ENCODE peak calls at places on chromosomes 13 and 19, in four cellular contexts. Y is osteoblast, T is fibroblast of lung, S is breast epithelium. N is an unnamed sample.

GRCh38 chr13:109151696-109152095 is 522.3 kb downstream of the MYO16 start:
- DNase-seq in Y (no peak), T (peak; percentile 29), S (no peak), N (no peak)

GRCh38 chr13:43786766-43787517 is at the start of gene ENOX1:
- DNase-seq in Y (peak; percentile 88), T (peak; percentile 84), S (no peak), N (peak; percentile 28)

GRCh38 chr13:53151692-53152421 is 123.2 kb downstream of the OLFM4 start:
- DNase-seq in Y (no peak), T (peak; percentile 42), S (no peak), N (peak; percentile 3)

GRCh38 chr13:66469745-66470144 is 760.4 kb downstream of the PCDH9 start:
- DNase-seq in Y (no peak), T (no peak), S (no peak), N (no peak)

GRCh38 chr13:21657538-21657937 is 13.3 kb upstream of the FGF9 start:
- DNase-seq in Y (no peak), T (peak; percentile 74), S (no peak), N (peak; percentile 82)

GRCh38 chr13:73657821-73658540 is 476.2 kb downstream of the KLF12 start:
- DNase-seq in Y (no peak), T (peak; percentile 39), S (peak; percentile 56), N (no peak)

GRCh38 chr19:35267818-35268545 is 780 bp upstream of the USF2 start:
- DNase-seq in Y (peak; percentile 100), T (peak; percentile 67), S (peak; percentile 57), N (peak; percentile 96)

GRCh38 chr19:49224856-49225255 is 67.3 kb downstream of the TRPM4 start:
- DNase-seq in Y (no peak), T (peak; percentile 39), S (no peak), N (peak; percentile 65)

GRCh38 chr19:2166741-2167738 is 3.3 kb downstream of the DOT1L start:
- DNase-seq in Y (peak; percentile 96), T (peak; percentile 73), S (peak; percentile 80), N (no peak)

GRCh38 chr13:101053694-101054093 is 362.6 kb downstream of the NALCN start:
- DNase-seq in Y (no peak), T (no peak), S (no peak), N (no peak)

GRCh38 chr19:1858412-1859081 is 4.8 kb downstream of the KLF16 start:
- DNase-seq in Y (no peak), T (no peak), S (no peak), N (no peak)

GRCh38 chr13:99624936-99625540 is 123.8 kb downstream of the TM9SF2 start:
- DNase-seq in Y (no peak), T (no peak), S (no peak), N (no peak)

GRCh38 chr19:45071969-45072790 is 4.1 kb downstream of the ZNF296 start:
- DNase-seq in Y (peak; percentile 71), T (no peak), S (no peak), N (no peak)

GRCh38 chr13:27024781-27025492 is 146.7 kb downstream of the USP12 start:
- DNase-seq in Y (no peak), T (no peak), S (no peak), N (no peak)

GRCh38 chr19:44575116-44575700 is 38.2 kb upstream of the IGSF23 start:
- DNase-seq in Y (no peak), T (no peak), S (no peak), N (no peak)

GRCh38 chr19:13012690-13013608 is 17.7 kb downstream of the NFIX start:
- DNase-seq in Y (peak; percentile 99), T (peak; percentile 81), S (no peak), N (peak; percentile 79)

GRCh38 chr13:111460548-111461444 is 140.4 kb downstream of the TEX29 start:
- DNase-seq in Y (no peak), T (peak; percentile 70), S (peak; percentile 23), N (peak; percentile 35)

GRCh38 chr19:38527466-38528136 is 90.2 kb downstream of the MAP4K1 start:
- DNase-seq in Y (no peak), T (no peak), S (no peak), N (no peak)

GRCh38 chr19:27935669-27936068 is 1277.3 kb downstream of the UQCRFS1 start:
- DNase-seq in Y (no peak), T (no peak), S (no peak), N (no peak)

GRCh38 chr13:106384516-106384915 is 150.9 kb downstream of the EFNB2 start:
- DNase-seq in Y (no peak), T (no peak), S (no peak), N (no peak)

GRCh38 chr13:106381083-106381482 is 154.4 kb downstream of the EFNB2 start:
- DNase-seq in Y (no peak), T (no peak), S (no peak), N (no peak)

GRCh38 chr13:106385669-106386068 is 149.8 kb downstream of the EFNB2 start:
- DNase-seq in Y (no peak), T (peak; percentile 19), S (no peak), N (no peak)

GRCh38 chr13:106383791-106384190 is 151.7 kb downstream of the EFNB2 start:
- DNase-seq in Y (no peak), T (no peak), S (no peak), N (no peak)

GRCh38 chr13:106382569-106382968 is 152.9 kb downstream of the EFNB2 start:
- DNase-seq in Y (no peak), T (no peak), S (no peak), N (no peak)
- TF ChIP-seq CTCF in Y (no peak), T (no peak), S (no peak), N (no peak)

GRCh38 chr13:32264407-32264806 is 50.8 kb downstream of the ZAR1L start:
- DNase-seq in Y (no peak), T (peak; percentile 58), S (no peak), N (no peak)

GRCh38 chr13:32259116-32259515 is 56.0 kb downstream of the ZAR1L start:
- DNase-seq in Y (no peak), T (no peak), S (no peak), N (no peak)

GRCh38 chr13:32262619-32263018 is 52.5 kb downstream of the ZAR1L start:
- DNase-seq in Y (no peak), T (no peak), S (no peak), N (no peak)

GRCh38 chr13:32262165-32262564 is 53.0 kb downstream of the ZAR1L start:
- DNase-seq in Y (no peak), T (no peak), S (no peak), N (no peak)

DNA sequence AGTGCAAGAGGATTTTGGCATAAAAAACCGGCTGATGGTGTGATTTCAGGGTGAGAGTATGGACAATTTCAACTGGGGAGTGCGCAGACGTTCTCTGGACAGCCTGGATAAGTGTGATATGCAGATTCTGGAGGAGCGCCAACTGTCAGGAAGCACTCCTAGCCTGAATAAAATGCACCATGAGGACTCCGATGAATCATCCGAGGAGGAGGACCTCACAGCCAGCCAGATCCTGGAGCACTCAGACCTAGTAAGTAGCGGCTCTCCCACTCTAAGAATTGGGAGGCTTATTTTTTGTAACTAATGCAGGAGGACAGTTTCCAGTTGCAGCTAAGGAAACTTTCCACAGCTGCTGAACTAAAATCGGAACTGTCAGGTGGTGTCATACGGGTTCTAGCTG is 53.6 kb downstream of the ZAR1L start:
- DNase-seq in Y (no peak), T (peak; percentile 90), S (no peak), N (peak; percentile 13)
- H3K27ac ChIP-seq in Y (no peak overlapping the region), T (no peak overlapping the region), S (peak overlapping the region; percentile 6), N (no peak overlapping the region)

GRCh38 chr13:41649659-41650058 is 192.3 kb downstream of the RGCC start:
- DNase-seq in Y (no peak), T (peak; percentile 42), S (no peak), N (no peak)
- TF ChIP-seq CTCF in Y (peak; percentile 48), T (peak; percentile 56), S (no peak), N (no peak)

GRCh38 chr19:18433735-18434398 is 4.1 kb downstream of the ISYNA1 start:
- DNase-seq in Y (peak; percentile 81), T (no peak), S (no peak), N (no peak)
- H3K27ac ChIP-seq in Y (no peak overlapping the region), T (no peak overlapping the region), S (peak overlapping the region; percentile 72), N (peak overlapping the region; percentile 94)

GRCh38 chr13:19088416-19088815 is 93.2 kb downstream of the TUBA3C start:
- DNase-seq in Y (no peak), T (no peak), S (no peak), N (no peak)

GRCh38 chr13:19090495-19090894 is 91.1 kb downstream of the TUBA3C start:
- DNase-seq in Y (peak; percentile 59), T (no peak), S (no peak), N (no peak)

GRCh38 chr13:19085876-19086275 is 95.7 kb downstream of the TUBA3C start:
- DNase-seq in Y (no peak), T (no peak), S (no peak), N (no peak)

GRCh38 chr13:19085258-19085657 is 96.4 kb downstream of the TUBA3C start:
- DNase-seq in Y (no peak), T (no peak), S (no peak), N (no peak)

DNA sequence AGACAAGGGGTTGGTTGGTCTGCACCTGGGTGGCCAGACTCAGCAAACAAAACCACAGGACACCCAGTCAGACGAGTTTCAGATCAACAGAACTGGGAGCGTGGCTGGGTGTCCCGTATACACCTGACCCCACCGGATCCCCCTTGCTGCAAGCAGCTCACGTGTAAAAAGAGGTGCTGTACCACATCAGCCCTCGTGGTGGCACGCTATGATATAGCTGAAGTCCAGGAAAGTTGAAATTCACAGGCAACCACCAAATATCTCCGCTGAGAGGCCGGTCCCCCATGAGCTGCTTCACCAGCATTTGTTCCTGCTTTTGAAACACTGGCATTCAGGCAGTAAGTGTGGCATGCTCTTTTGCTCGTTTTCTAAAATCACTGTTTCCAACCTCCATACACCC is 92.3 kb downstream of the TUBA3C start:
- DNase-seq in Y (no peak), T (no peak), S (no peak), N (no peak)
- TF ChIP-seq CTCF in Y (no peak), T (no peak), S (no peak), N (no peak)

DNA sequence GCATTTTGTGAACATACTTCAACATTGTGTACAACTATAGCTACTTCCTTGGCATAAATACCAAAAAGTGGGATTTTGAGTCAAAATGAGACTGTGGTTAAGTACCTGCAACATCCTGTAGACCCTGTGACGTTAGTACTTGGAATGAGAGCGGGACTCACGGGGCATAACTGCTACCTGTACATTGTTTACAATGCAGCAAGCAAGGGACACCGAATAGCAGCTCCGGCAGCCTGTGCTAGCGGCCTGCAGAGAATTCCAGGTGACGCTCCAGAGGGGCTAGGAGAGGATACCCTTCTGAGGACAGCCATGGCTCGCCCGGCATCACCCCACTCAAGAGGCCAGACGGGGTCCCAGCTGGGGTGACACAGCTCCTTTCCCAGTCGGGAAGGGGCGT is 821 bp upstream of the ZNF331 start:
- DNase-seq in Y (no peak), T (no peak), S (no peak), N (no peak)
- H3K27ac ChIP-seq in Y (peak overlapping the region; percentile 92), T (peak overlapping the region; percentile 88), S (peak overlapping the region; percentile 84), N (peak overlapping the region; percentile 66)

GRCh38 chr19:3849092-3849491 is 19.7 kb downstream of the ZFR2 start:
- DNase-seq in Y (peak; percentile 87), T (no peak), S (no peak), N (peak; percentile 67)
- TF ChIP-seq CTCF in Y (peak; percentile 46), T (no peak), S (no peak), N (peak; percentile 62)

N was measured in RWPE1.